ENCODE peak calls at places on chromosomes 7 and 10, in six cellular contexts. E is transverse colon, Q is GM06990, X is left ventricle myocardium inferior, F is GM12878, L is lung. A is an unnamed sample. For H3K27me3, the result is how much of the 10 kb centered on the place peaks cover.

GRCh38 chr10:28926932-28927331 is 249.6 kb downstream of the BAMBI start:
- DNase-seq in X (no peak), E (no peak), Q (no peak), L (no peak), F (no peak), A (no peak)

GRCh38 chr10:120953897-120954296 is 102.7 kb downstream of the WDR11 start:
- DNase-seq in X (no peak), L (no peak), F (no peak), Q (no peak), E (no peak), A (no peak)

GRCh38 chr7:158240801-158241200 is 346.8 kb downstream of the PTPRN2 start:
- DNase-seq in L (no peak), Q (no peak), E (no peak), X (no peak), F (no peak), A (no peak)

GRCh38 chr7:90520484-90520883 is 51.0 kb downstream of the PTTG1IP2 start:
- DNase-seq in E (no peak), L (no peak), Q (no peak), F (no peak), X (no peak), A (no peak)

GRCh38 chr10:78165617-78166016 is 132.0 kb downstream of the RPS24 start:
- DNase-seq in X (no peak), F (no peak), Q (no peak), L (no peak), E (no peak), A (no peak)

GRCh38 chr7:39507866-39508551 is 58.2 kb upstream of the YAE1 start:
- DNase-seq in L (peak), F (no peak), E (no peak), Q (no peak), X (no peak), A (no peak)

GRCh38 chr7:22563115-22563514 is 63.1 kb upstream of the STEAP1B start:
- DNase-seq in E (no peak), Q (no peak), F (no peak), X (no peak), L (peak), A (no peak)

GRCh38 chr7:1458676-1459511 is at the start of gene MICALL2:
- DNase-seq in X (peak), E (peak), L (peak), F (no peak), Q (no peak), A (peak)

GRCh38 chr7:157551325-157552070 is 214.7 kb downstream of the DNAJB6 start:
- DNase-seq in E (no peak), L (no peak), F (no peak), X (no peak), Q (no peak), A (no peak)

GRCh38 chr7:135129579-135129978 is 18.3 kb upstream of the TMEM140 start:
- DNase-seq in L (no peak), F (no peak), E (no peak), X (no peak), Q (no peak), A (no peak)

GRCh38 chr10:29908977-29909376 is 150.4 kb downstream of the JCAD start:
- DNase-seq in F (no peak), Q (no peak), X (no peak), E (no peak), L (no peak), A (no peak)

GRCh38 chr10:129078322-129078721 is 388.7 kb upstream of the MGMT start:
- DNase-seq in F (no peak), X (no peak), Q (no peak), L (no peak), E (no peak), A (no peak)

GRCh38 chr7:34190299-34190698 is 285.0 kb downstream of the BMPER start:
- DNase-seq in E (no peak), Q (no peak), X (peak), F (no peak), L (no peak), A (no peak)

GRCh38 chr7:46494026-46494425 is 573.0 kb upstream of the IGFBP3 start:
- DNase-seq in Q (no peak), E (no peak), X (no peak), F (no peak), L (no peak), A (no peak)

GRCh38 chr7:43362652-43363428 is 220.1 kb upstream of the STK17A start:
- DNase-seq in L (no peak), E (no peak), F (no peak), X (no peak), Q (no peak), A (no peak)

GRCh38 chr10:63929826-63930467 is 408.7 kb downstream of the REEP3 start:
- DNase-seq in Q (no peak), E (no peak), X (no peak), L (no peak), F (no peak), A (no peak)

GRCh38 chr7:112868609-112869008 is 78.4 kb upstream of the TMEM168 start:
- DNase-seq in L (no peak), Q (no peak), E (no peak), X (peak), F (no peak), A (no peak)

GRCh38 chr7:522071-522937 is 2.7 kb upstream of the PDGFA start:
- DNase-seq in Q (peak), F (peak), X (peak), L (no peak), E (peak), A (peak)

GRCh38 chr7:96976106-96976505 is 29.2 kb upstream of the DLX6 start:
- DNase-seq in E (no peak), X (no peak), L (no peak), F (no peak), Q (no peak), A (no peak)

GRCh38 chr7:34108150-34108549 is 202.8 kb downstream of the BMPER start:
- DNase-seq in L (no peak), X (no peak), Q (no peak), E (no peak), F (no peak), A (no peak)

GRCh38 chr10:36351159-36351558 is 709.1 kb upstream of the FZD8 start:
- DNase-seq in L (no peak), F (no peak), X (no peak), E (no peak), Q (no peak), A (no peak)

GRCh38 chr10:90269699-90270098 is 568.3 kb downstream of the KIF20B start:
- DNase-seq in X (no peak), E (no peak), L (no peak), F (no peak), Q (peak), A (no peak)

GRCh38 chr10:131041361-131041916 is 270.1 kb downstream of the TCERG1L start:
- DNase-seq in F (no peak), L (no peak), E (no peak), Q (no peak), X (no peak), A (no peak)

GRCh38 chr10:94439275-94439861 is 37.0 kb downstream of the TBC1D12 start:
- DNase-seq in E (no peak), Q (no peak), L (no peak), X (no peak), F (no peak), A (no peak)

GRCh38 chr10:557792-558328 is 131.6 kb downstream of the DIP2C start:
- DNase-seq in F (no peak), E (no peak), Q (no peak), X (no peak), L (no peak), A (no peak)

GRCh38 chr7:6533893-6534804 is 17.1 kb downstream of the GRID2IP start:
- DNase-seq in L (no peak), E (peak), X (no peak), F (peak), Q (no peak), A (no peak)

GRCh38 chr7:95397381-95397780 is 1.2 kb upstream of the PON3 start:
- DNase-seq in E (no peak), Q (no peak), L (no peak), F (no peak), X (no peak), A (no peak)

GRCh38 chr7:99141756-99142726 is 1.9 kb downstream of the SMURF1 start:
- DNase-seq in F (no peak), L (peak), Q (peak), E (peak), X (peak), A (peak)

GRCh38 chr7:28096713-28097112 is 83.9 kb downstream of the JAZF1 start:
- DNase-seq in L (peak), X (no peak), Q (peak), E (peak), F (peak), A (peak)

GRCh38 chr10:46002916-46003693 is 27.3 kb downstream of the NCOA4 start:
- DNase-seq in E (no peak), Q (no peak), X (no peak), F (no peak), L (no peak), A (no peak)

GRCh38 chr7:25624001-25624400 is 395.7 kb upstream of the NPVF start:
- DNase-seq in L (no peak), X (no peak), E (no peak), Q (no peak), F (no peak), A (no peak)

GRCh38 chr7:25622716-25623115 is 394.4 kb upstream of the NPVF start:
- DNase-seq in L (no peak), X (no peak), F (no peak), E (no peak), Q (no peak), A (no peak)

GRCh38 chr7:25621993-25622392 is 393.7 kb upstream of the NPVF start:
- DNase-seq in L (no peak), E (no peak), X (no peak), Q (no peak), F (no peak), A (no peak)

GRCh38 chr7:25625316-25625715 is 397.0 kb upstream of the NPVF start:
- DNase-seq in E (no peak), L (no peak), Q (no peak), F (no peak), X (no peak), A (no peak)

DNA sequence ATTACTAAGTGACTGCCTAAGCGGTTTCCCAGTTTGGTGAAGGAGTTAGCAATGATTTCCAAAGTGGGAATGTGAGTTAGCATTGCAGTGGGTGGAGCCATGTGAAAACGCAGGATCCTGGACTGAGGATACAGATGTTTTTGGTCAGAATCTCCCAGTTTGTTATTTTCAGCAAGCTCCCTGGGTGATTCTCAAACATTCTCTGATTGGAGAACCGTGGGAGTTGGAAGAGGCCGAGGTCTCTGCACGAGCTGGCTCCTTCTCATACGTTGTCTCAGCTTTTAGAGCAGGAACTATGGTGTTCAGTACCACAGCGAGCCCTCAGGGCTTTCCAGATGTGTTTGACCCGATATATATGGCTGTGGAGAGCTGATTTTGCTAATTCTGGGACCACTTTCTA is 396.6 kb upstream of the NPVF start:
- DNase-seq in E (no peak), Q (no peak), F (no peak), L (no peak), X (peak), A (no peak)
- H3K27me3 ChIP-seq in E (under half), Q (under half), F (under half), L (under half), X (under half), A (under half)

GRCh38 chr10:79981673-79982485 is 33.0 kb upstream of the SFTPD start:
- DNase-seq in L (peak), F (no peak), Q (no peak), E (peak), X (peak), A (peak)
- H3K27me3 ChIP-seq in L (under half), F (under half), Q (under half), E (half or more), X (half or more), A (under half)

DNA sequence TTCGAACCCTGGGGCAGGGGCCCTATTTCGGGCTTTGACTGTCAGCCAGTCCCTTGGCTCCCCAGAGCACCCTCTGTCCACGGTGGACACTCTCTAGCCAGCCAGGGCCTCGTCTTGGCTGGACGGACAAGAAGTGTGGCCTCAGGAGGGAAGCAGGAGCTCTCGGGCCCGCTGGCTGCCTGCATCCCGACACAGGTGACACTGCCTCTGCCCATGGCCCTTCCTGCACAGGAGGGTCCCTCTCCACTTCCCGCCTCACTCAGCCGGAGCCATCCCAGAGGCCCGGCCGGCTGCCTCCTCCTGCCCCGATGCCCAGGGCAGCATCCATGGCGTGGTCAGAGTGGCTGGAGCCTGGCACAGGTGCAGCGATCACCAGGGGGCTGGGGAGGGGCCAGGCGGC is 7.9 kb downstream of the ADGRA1 start:
- DNase-seq in Q (no peak), L (no peak), F (no peak), E (no peak), X (no peak), A (no peak)
- H3K27me3 ChIP-seq in Q (under half), L (under half), F (under half), E (under half), X (half or more), A (under half)

GRCh38 chr7:4115941-4116610 is 566.0 kb upstream of the FOXK1 start:
- DNase-seq in X (no peak), F (no peak), L (no peak), E (no peak), Q (no peak), A (no peak)
- H3K27me3 ChIP-seq in X (under half), F (under half), L (under half), E (under half), Q (under half), A (under half)